ENCODE peak calls at places on chromosomes 13 and 19, in seven cellular contexts. One of them, this sample, is unnamed.

GRCh38 chr19:18772620-18773587 is 18.2 kb downstream of the COMP start:
- DNase-seq in A549: no peak
- DNase-seq in H1: no peak
- DNase-seq in K562: no peak
- DNase-seq in GM12878: no peak
- DNase-seq in HCT116: no peak
- DNase-seq in HepG2: no peak
- DNase-seq in this sample: no peak

GRCh38 chr13:58302349-58302748 is 670.8 kb downstream of the PCDH17 start:
- DNase-seq in A549: no peak
- DNase-seq in H1: no peak
- DNase-seq in K562: no peak
- DNase-seq in GM12878: no peak
- DNase-seq in HCT116: no peak
- DNase-seq in HepG2: no peak
- DNase-seq in this sample: no peak

GRCh38 chr19:28612275-28612769 is 600.6 kb downstream of the UQCRFS1 start:
- DNase-seq in A549: no peak
- DNase-seq in H1: no peak
- DNase-seq in K562: no peak
- DNase-seq in GM12878: no peak
- DNase-seq in HCT116: no peak
- DNase-seq in HepG2: no peak
- DNase-seq in this sample: no peak

GRCh38 chr13:71285700-71286099 is 581.3 kb downstream of the DACH1 start:
- DNase-seq in A549: no peak
- DNase-seq in H1: no peak
- DNase-seq in K562: no peak
- DNase-seq in GM12878: no peak
- DNase-seq in HCT116: no peak
- DNase-seq in HepG2: no peak
- DNase-seq in this sample: no peak

GRCh38 chr13:20173121-20173746 is 12.4 kb upstream of the GJA3 start:
- DNase-seq in A549: no peak
- DNase-seq in H1: no peak
- DNase-seq in K562: no peak
- DNase-seq in GM12878: no peak
- DNase-seq in HCT116: no peak
- DNase-seq in HepG2: no peak
- DNase-seq in this sample: peak

GRCh38 chr19:17340302-17340870 is 3.0 kb downstream of the GTPBP3 start:
- DNase-seq in A549: no peak
- DNase-seq in H1: peak
- DNase-seq in K562: no peak
- DNase-seq in GM12878: no peak
- DNase-seq in HCT116: no peak
- DNase-seq in HepG2: peak
- DNase-seq in this sample: no peak

GRCh38 chr13:21405309-21405708 is 53.8 kb downstream of the ZDHHC20 start:
- DNase-seq in A549: no peak
- DNase-seq in H1: no peak
- DNase-seq in K562: no peak
- DNase-seq in GM12878: no peak
- DNase-seq in HCT116: no peak
- DNase-seq in HepG2: no peak
- DNase-seq in this sample: no peak

GRCh38 chr13:50810998-50811397 is 32.5 kb downstream of the DLEU7 start:
- DNase-seq in A549: no peak
- DNase-seq in H1: no peak
- DNase-seq in K562: no peak
- DNase-seq in GM12878: peak
- DNase-seq in HCT116: no peak
- DNase-seq in HepG2: no peak
- DNase-seq in this sample: no peak

GRCh38 chr13:26604784-26605183 is 47.3 kb downstream of the WASF3 start:
- DNase-seq in A549: no peak
- DNase-seq in H1: no peak
- DNase-seq in K562: no peak
- DNase-seq in GM12878: no peak
- DNase-seq in HCT116: no peak
- DNase-seq in HepG2: no peak
- DNase-seq in this sample: no peak

GRCh38 chr19:38528931-38529330 is 88.8 kb downstream of the MAP4K1 start:
- DNase-seq in A549: no peak
- DNase-seq in H1: no peak
- DNase-seq in K562: no peak
- DNase-seq in GM12878: no peak
- DNase-seq in HCT116: no peak
- DNase-seq in HepG2: no peak
- DNase-seq in this sample: no peak

GRCh38 chr19:54882758-54883157 is 8.7 kb downstream of the FCAR start:
- DNase-seq in A549: no peak
- DNase-seq in H1: no peak
- DNase-seq in K562: no peak
- DNase-seq in GM12878: peak
- DNase-seq in HCT116: no peak
- DNase-seq in HepG2: peak
- DNase-seq in this sample: no peak

GRCh38 chr13:72221276-72221962 is 354.4 kb upstream of the DACH1 start:
- DNase-seq in A549: peak
- DNase-seq in H1: peak
- DNase-seq in K562: peak
- DNase-seq in GM12878: no peak
- DNase-seq in HCT116: peak
- DNase-seq in HepG2: peak
- DNase-seq in this sample: no peak

GRCh38 chr19:3692141-3693029 is 7.9 kb downstream of the PIP5K1C start:
- DNase-seq in A549: no peak
- DNase-seq in H1: peak
- DNase-seq in K562: peak
- DNase-seq in GM12878: no peak
- DNase-seq in HCT116: no peak
- DNase-seq in HepG2: no peak
- DNase-seq in this sample: no peak

GRCh38 chr19:2479556-2480194 is 3.7 kb downstream of the GADD45B start:
- DNase-seq in A549: no peak
- DNase-seq in H1: no peak
- DNase-seq in K562: no peak
- DNase-seq in GM12878: no peak
- DNase-seq in HCT116: no peak
- DNase-seq in HepG2: no peak
- DNase-seq in this sample: no peak

GRCh38 chr13:92315265-92315664 is 911.3 kb upstream of the GPC6 start:
- DNase-seq in A549: no peak
- DNase-seq in H1: no peak
- DNase-seq in K562: no peak
- DNase-seq in GM12878: peak
- DNase-seq in HCT116: no peak
- DNase-seq in HepG2: no peak
- DNase-seq in this sample: no peak
- TF ChIP-seq CEBPB in A549: no peak
- TF ChIP-seq CEBPB in H1: no peak
- TF ChIP-seq CEBPB in K562: no peak
- TF ChIP-seq CEBPB in GM12878: no peak
- TF ChIP-seq CEBPB in HCT116: no peak
- TF ChIP-seq CEBPB in HepG2: no peak
- TF ChIP-seq CEBPB in this sample: no peak

DNA sequence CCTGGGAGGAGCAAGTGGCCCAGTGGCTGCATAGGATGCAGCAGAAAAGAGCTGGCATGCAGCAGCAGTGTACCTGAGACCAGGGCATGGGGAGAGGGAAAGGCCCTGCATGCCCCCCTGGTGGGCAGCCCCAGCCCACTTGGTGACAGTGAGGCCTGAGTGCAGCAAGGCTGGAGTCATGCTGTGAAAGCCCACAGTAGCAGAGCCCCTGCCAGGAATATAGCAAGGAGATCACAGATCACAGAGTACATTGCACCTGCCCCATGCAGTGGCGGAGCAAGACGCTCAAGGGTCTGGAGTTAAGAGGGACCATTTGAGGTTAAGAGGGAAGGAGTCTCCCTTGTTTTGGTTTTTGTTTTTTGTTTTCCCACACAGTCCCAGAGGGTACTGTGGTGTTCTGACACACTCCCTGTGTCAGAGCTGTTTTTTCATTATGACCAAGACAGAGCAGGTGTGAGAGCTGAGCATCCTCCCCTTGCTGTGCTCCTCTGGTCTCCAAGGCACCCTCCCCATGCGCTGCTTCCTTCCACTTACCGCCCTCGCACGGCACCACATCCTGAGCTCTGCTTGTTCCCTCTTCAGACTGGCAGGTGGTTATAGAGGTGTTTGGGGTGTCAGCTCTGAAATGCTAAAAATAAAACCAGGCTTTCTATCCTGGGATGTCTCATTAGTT is 85.0 kb upstream of the UBL3 start:
- DNase-seq in A549: no peak
- DNase-seq in H1: no peak
- DNase-seq in K562: no peak
- DNase-seq in GM12878: peak
- DNase-seq in HCT116: no peak
- DNase-seq in HepG2: no peak
- DNase-seq in this sample: no peak
- TF ChIP-seq CEBPB in A549: no peak
- TF ChIP-seq CEBPB in H1: no peak
- TF ChIP-seq CEBPB in K562: no peak
- TF ChIP-seq CEBPB in GM12878: no peak
- TF ChIP-seq CEBPB in HCT116: no peak
- TF ChIP-seq CEBPB in HepG2: no peak
- TF ChIP-seq CEBPB in this sample: no peak

DNA sequence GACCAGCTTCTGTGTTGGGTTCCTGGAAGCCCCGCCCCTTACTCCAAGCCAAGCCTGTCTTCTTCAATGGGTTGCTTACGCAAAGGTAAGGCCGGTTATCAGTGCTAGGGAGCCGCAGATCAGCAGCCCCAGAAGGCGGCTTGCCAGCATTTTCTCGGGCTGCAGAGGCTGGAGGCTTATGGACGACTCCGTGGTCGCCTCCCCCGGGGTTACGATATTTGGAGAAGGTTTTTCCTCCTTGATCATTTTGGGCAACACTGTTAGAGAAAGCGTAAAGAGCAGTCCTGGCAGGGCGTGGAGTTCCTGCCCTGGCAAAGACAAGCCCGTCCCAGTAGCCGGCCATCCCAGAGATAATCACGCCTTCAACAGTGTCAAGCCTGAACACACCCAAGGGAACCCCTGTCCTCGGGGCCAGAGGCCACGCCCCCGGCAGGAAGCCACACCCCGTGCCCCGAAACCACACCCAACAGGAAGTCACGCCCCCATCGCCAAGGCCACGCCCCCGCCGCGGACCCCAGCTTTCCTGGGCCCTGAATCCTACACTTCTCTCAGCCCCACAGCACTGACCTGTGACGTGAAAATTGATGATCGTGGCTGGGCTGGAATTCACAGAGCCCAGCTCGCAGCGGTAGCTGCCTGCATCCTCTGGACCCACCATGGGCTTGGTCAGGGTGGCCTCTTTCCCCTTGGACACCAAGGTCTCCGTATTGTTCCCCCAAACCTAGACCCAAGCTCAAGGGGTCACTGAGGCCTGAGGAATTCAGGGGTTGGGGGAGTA is 1.0 kb upstream of the RASIP1 start:
- DNase-seq in A549: peak
- DNase-seq in H1: peak
- DNase-seq in K562: peak
- DNase-seq in GM12878: no peak
- DNase-seq in HCT116: no peak
- DNase-seq in HepG2: no peak
- DNase-seq in this sample: no peak
- TF ChIP-seq CEBPB in A549: no peak
- TF ChIP-seq CEBPB in H1: no peak
- TF ChIP-seq CEBPB in K562: peak
- TF ChIP-seq CEBPB in GM12878: no peak
- TF ChIP-seq CEBPB in HCT116: no peak
- TF ChIP-seq CEBPB in HepG2: no peak
- TF ChIP-seq CEBPB in this sample: no peak

DNA sequence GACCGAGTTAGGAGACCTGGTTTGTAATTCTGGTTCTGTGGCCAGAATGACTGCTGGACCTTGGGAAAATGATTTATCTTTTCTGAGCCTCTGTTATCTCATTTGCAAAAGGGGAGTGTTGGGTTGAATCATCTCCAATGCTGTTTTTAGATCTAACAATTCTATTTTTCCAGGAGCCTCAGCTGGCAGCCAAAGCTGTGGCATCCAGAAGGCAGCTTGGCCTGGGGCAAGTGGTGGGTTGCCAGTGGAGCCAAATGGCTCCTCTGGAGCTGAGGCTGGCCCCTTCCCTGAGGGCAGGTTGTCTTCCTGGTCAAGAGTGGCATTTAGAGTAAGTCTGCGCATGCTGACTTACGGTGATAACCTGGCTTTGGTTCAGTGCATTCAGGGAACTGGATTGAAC is 21.3 kb downstream of the B3GLCT start:
- DNase-seq in A549: no peak
- DNase-seq in H1: no peak
- DNase-seq in K562: no peak
- DNase-seq in GM12878: no peak
- DNase-seq in HCT116: no peak
- DNase-seq in HepG2: no peak
- DNase-seq in this sample: no peak
- TF ChIP-seq CEBPB in A549: no peak
- TF ChIP-seq CEBPB in H1: no peak
- TF ChIP-seq CEBPB in K562: no peak
- TF ChIP-seq CEBPB in GM12878: no peak
- TF ChIP-seq CEBPB in HCT116: no peak
- TF ChIP-seq CEBPB in HepG2: no peak
- TF ChIP-seq CEBPB in this sample: no peak

GRCh38 chr13:38693641-38694040 is 6.8 kb downstream of the FREM2 start:
- DNase-seq in A549: no peak
- DNase-seq in H1: no peak
- DNase-seq in K562: no peak
- DNase-seq in GM12878: no peak
- DNase-seq in HCT116: no peak
- DNase-seq in HepG2: no peak
- DNase-seq in this sample: no peak
- TF ChIP-seq CEBPB in A549: no peak
- TF ChIP-seq CEBPB in H1: no peak
- TF ChIP-seq CEBPB in K562: no peak
- TF ChIP-seq CEBPB in GM12878: no peak
- TF ChIP-seq CEBPB in HCT116: no peak
- TF ChIP-seq CEBPB in HepG2: no peak
- TF ChIP-seq CEBPB in this sample: no peak

GRCh38 chr19:14672043-14672872 is 2.4 kb downstream of the ADGRE3 start:
- DNase-seq in A549: no peak
- DNase-seq in H1: no peak
- DNase-seq in K562: no peak
- DNase-seq in GM12878: no peak
- DNase-seq in HCT116: no peak
- DNase-seq in HepG2: no peak
- DNase-seq in this sample: no peak
- TF ChIP-seq CEBPB in A549: no peak
- TF ChIP-seq CEBPB in H1: no peak
- TF ChIP-seq CEBPB in K562: no peak
- TF ChIP-seq CEBPB in GM12878: no peak
- TF ChIP-seq CEBPB in HCT116: no peak
- TF ChIP-seq CEBPB in HepG2: peak
- TF ChIP-seq CEBPB in this sample: no peak

This sample was measured in IMR-90.